ENCODE peak calls at places on chromosomes 7 and 10, in nine cellular contexts. N is IMR-90, A is GM23338, F is substantia nigra, E is body of pancreas, X is activated B cell treated with CpG ODN at 0.5 μM for 24 hours, Z is transverse colon, J is AG09319, B is cardiac muscle cell. C is an unnamed sample.

GRCh38 chr7:41333506-41333905 is 369.4 kb downstream of the INHBA start:
- DNase-seq in B (no peak), J (peak), F (no peak), N (peak), X (no peak), A (no peak), Z (no peak), E (no peak), C (peak)

GRCh38 chr10:94088926-94089381 is 95.2 kb downstream of the PLCE1 start:
- DNase-seq in J (no peak), X (no peak), F (no peak), Z (no peak), E (no peak), B (no peak), N (peak), A (no peak), C (peak)

GRCh38 chr10:3105166-3105565 is 37.8 kb downstream of the PFKP start:
- DNase-seq in Z (no peak), A (no peak), N (no peak), E (no peak), X (no peak), F (no peak), B (no peak), J (no peak), C (no peak)

GRCh38 chr7:72152171-72153131 is 259.7 kb downstream of the CALN1 start:
- DNase-seq in N (no peak), J (no peak), A (no peak), B (peak), Z (no peak), X (no peak), F (peak), E (peak), C (no peak)

GRCh38 chr10:71090330-71090729 is 122.0 kb upstream of the UNC5B start:
- DNase-seq in B (no peak), Z (no peak), N (no peak), F (no peak), A (no peak), E (no peak), J (no peak), X (no peak), C (no peak)

GRCh38 chr10:4243651-4244050 is 458.6 kb upstream of the KLF6 start:
- DNase-seq in F (no peak), A (no peak), Z (no peak), N (peak), J (peak), E (peak), B (no peak), X (no peak), C (peak)

GRCh38 chr10:87659571-87660483 is at the start of gene PAPSS2:
- DNase-seq in E (peak), Z (peak), J (peak), N (peak), X (peak), A (peak), B (peak), F (peak), C (peak)

GRCh38 chr10:100360234-100360633 is 13.2 kb downstream of the SCD start:
- DNase-seq in N (no peak), A (no peak), Z (no peak), E (no peak), F (no peak), X (no peak), J (no peak), B (no peak), C (no peak)

GRCh38 chr10:100670828-100671479 is 74.4 kb upstream of the PAX2 start:
- DNase-seq in Z (peak), N (no peak), A (peak), J (no peak), B (peak), E (peak), F (no peak), X (peak), C (no peak)

GRCh38 chr10:126073606-126074005 is 177.2 kb downstream of the FANK1 start:
- DNase-seq in Z (no peak), J (no peak), E (no peak), B (no peak), N (peak), X (no peak), A (no peak), F (no peak), C (no peak)

GRCh38 chr10:5449823-5450222 is 37.5 kb downstream of the NET1 start:
- DNase-seq in E (peak), B (no peak), N (peak), Z (no peak), F (no peak), J (no peak), X (no peak), A (peak), C (peak)

GRCh38 chr7:138745189-138745588 is 44.0 kb upstream of the SVOPL start:
- DNase-seq in X (no peak), Z (no peak), A (no peak), J (no peak), E (no peak), B (no peak), F (no peak), N (no peak), C (no peak)

GRCh38 chr10:132855889-132856288 is 69.9 kb upstream of the NKX6-2 start:
- DNase-seq in F (no peak), J (no peak), A (no peak), N (no peak), E (no peak), Z (peak), B (no peak), X (peak), C (no peak)

GRCh38 chr7:156999611-157000046 is 10.8 kb downstream of the MNX1 start:
- DNase-seq in E (peak), J (no peak), X (no peak), B (no peak), Z (peak), N (no peak), A (peak), F (no peak), C (no peak)

GRCh38 chr10:76649723-76650127 is 987.9 kb downstream of the KCNMA1 start:
- DNase-seq in N (peak), X (no peak), F (no peak), J (peak), Z (peak), A (no peak), E (peak), B (no peak), C (peak)

GRCh38 chr10:101014230-101014884 is 14.7 kb downstream of the LZTS2 start:
- DNase-seq in Z (peak), N (peak), X (peak), A (peak), B (peak), F (peak), E (peak), J (no peak), C (peak)

GRCh38 chr10:110323503-110323902 is 18.8 kb upstream of the SMNDC1 start:
- DNase-seq in Z (no peak), B (no peak), X (no peak), A (no peak), E (no peak), F (no peak), N (peak), J (peak), C (peak)

GRCh38 chr10:112182808-112183328 is 697 bp downstream of the GPAM start:
- DNase-seq in N (no peak), F (no peak), B (no peak), E (no peak), A (peak), Z (no peak), J (no peak), X (no peak), C (no peak)

GRCh38 chr7:30027065-30027456 is 559 bp upstream of the FKBP14 start:
- DNase-seq in X (no peak), F (no peak), N (peak), J (no peak), B (no peak), E (peak), A (no peak), Z (no peak), C (no peak)

GRCh38 chr10:129963831-129964501 is at the start of gene EBF3:
- DNase-seq in E (peak), F (no peak), Z (peak), J (no peak), B (peak), A (peak), N (peak), X (no peak), C (peak)

GRCh38 chr7:111833461-111833860 is 271.2 kb upstream of the IMMP2L start:
- DNase-seq in J (no peak), B (no peak), F (no peak), E (no peak), X (no peak), A (no peak), Z (no peak), N (peak), C (no peak)

GRCh38 chr10:58070964-58071363 is 196.7 kb downstream of the IPMK start:
- DNase-seq in F (no peak), A (no peak), B (no peak), E (no peak), J (no peak), Z (no peak), N (no peak), X (no peak), C (no peak)

GRCh38 chr10:13458107-13458761 is 70.6 kb downstream of the BEND7 start:
- DNase-seq in X (no peak), E (no peak), A (no peak), Z (no peak), N (peak), J (no peak), F (no peak), B (no peak), C (no peak)

GRCh38 chr7:106199813-106200364 is 84.9 kb downstream of the NAMPT start:
- DNase-seq in F (no peak), J (no peak), X (no peak), A (no peak), Z (no peak), N (no peak), E (no peak), B (no peak), C (peak)

GRCh38 chr10:79938728-79939380 is 10.1 kb downstream of the SFTPD start:
- DNase-seq in X (peak), E (peak), F (peak), B (peak), J (no peak), A (no peak), Z (peak), N (no peak), C (no peak)

GRCh38 chr7:70063796-70064423 is 465.6 kb downstream of the AUTS2 start:
- DNase-seq in Z (no peak), N (no peak), J (no peak), F (no peak), A (no peak), E (no peak), B (peak), X (no peak), C (no peak)

GRCh38 chr7:2956526-2957368 is 86.9 kb downstream of the CARD11 start:
- DNase-seq in J (no peak), X (no peak), A (no peak), N (peak), B (no peak), F (no peak), E (no peak), Z (no peak), C (peak)

GRCh38 chr7:101588131-101588935 is 40.8 kb downstream of the MYL10 start:
- DNase-seq in Z (no peak), F (no peak), B (no peak), X (no peak), E (no peak), J (no peak), A (no peak), N (no peak), C (no peak)

GRCh38 chr7:131683536-131684125 is 127.2 kb upstream of the PODXL start:
- DNase-seq in Z (no peak), X (no peak), B (no peak), J (no peak), E (no peak), N (no peak), F (no peak), A (no peak), C (no peak)

GRCh38 chr10:123227706-123228105 is 73.5 kb downstream of the BUB3 start:
- DNase-seq in A (no peak), B (no peak), N (no peak), Z (no peak), X (no peak), E (no peak), F (no peak), J (no peak), C (no peak)

GRCh38 chr7:101545441-101546190 is 83.5 kb downstream of the MYL10 start:
- DNase-seq in Z (no peak), A (no peak), F (no peak), N (no peak), J (no peak), B (no peak), E (no peak), X (no peak), C (no peak)

GRCh38 chr7:29854257-29854938 is 48.1 kb downstream of the WIPF3 start:
- DNase-seq in N (no peak), B (peak), F (no peak), E (no peak), Z (no peak), X (no peak), A (peak), J (no peak), C (peak)